ENCODE peak calls at places on chromosome 1, in ten cellular contexts. T is psoas muscle, L is upper lobe of right lung, I is kidney, X is PC-3, O is left ventricle myocardium inferior, H is A549, R is ascending aorta, B is sigmoid colon, A is A673. G is an unnamed sample.

GRCh38 chr1:162587761-162588260 is 26.3 kb downstream of the UAP1 start:
- DNase-seq in T (no peak), L (no peak), I (no peak), X (no peak), O (no peak), H (no peak), R (no peak), B (no peak), A (no peak), G (no peak)

GRCh38 chr1:198246331-198246730 is 89.5 kb downstream of the NEK7 start:
- DNase-seq in T (no peak), L (no peak), I (no peak), X (no peak), O (no peak), H (no peak), R (no peak), B (no peak), A (no peak), G (no peak)

GRCh38 chr1:89261926-89262540 is 10.6 kb downstream of the GBP5 start:
- DNase-seq in T (peak), L (no peak), I (no peak), X (no peak), O (peak), H (no peak), R (no peak), B (no peak), A (peak), G (no peak)

GRCh38 chr1:7611421-7612010 is 159.6 kb upstream of the VAMP3 start:
- DNase-seq in T (no peak), L (no peak), I (peak), X (no peak), O (no peak), H (no peak), R (no peak), B (peak), A (no peak), G (no peak)

GRCh38 chr1:196355206-196355786 is 252.9 kb downstream of the KCNT2 start:
- DNase-seq in T (no peak), L (no peak), I (no peak), X (peak), O (no peak), H (peak), R (no peak), B (no peak), A (peak), G (no peak)

GRCh38 chr1:45843474-45843905 is 40.1 kb downstream of the MAST2 start:
- DNase-seq in T (no peak), L (no peak), I (no peak), X (peak), O (no peak), H (no peak), R (no peak), B (no peak), A (peak), G (no peak)

GRCh38 chr1:168437821-168438220 is 106.0 kb downstream of the XCL2 start:
- DNase-seq in T (no peak), L (no peak), I (no peak), X (no peak), O (no peak), H (no peak), R (no peak), B (no peak), A (no peak), G (no peak)

GRCh38 chr1:83802450-83803152 is 196.3 kb downstream of the TTLL7 start:
- DNase-seq in T (no peak), L (no peak), I (no peak), X (no peak), O (no peak), H (no peak), R (no peak), B (no peak), A (no peak), G (no peak)

GRCh38 chr1:197921235-197922069 is 4.3 kb downstream of the LHX9 start:
- DNase-seq in T (no peak), L (no peak), I (no peak), X (no peak), O (no peak), H (no peak), R (no peak), B (no peak), A (no peak), G (no peak)

GRCh38 chr1:6030144-6030543 is 15.5 kb upstream of the KCNAB2 start:
- DNase-seq in T (no peak), L (no peak), I (no peak), X (no peak), O (no peak), H (no peak), R (no peak), B (no peak), A (no peak), G (no peak)

GRCh38 chr1:28535180-28535579 is 17.7 kb upstream of the TRNAU1AP start:
- DNase-seq in T (no peak), L (no peak), I (no peak), X (no peak), O (no peak), H (no peak), R (no peak), B (no peak), A (no peak), G (no peak)

GRCh38 chr1:177780096-177780700 is 189.7 kb downstream of the SEC16B start:
- DNase-seq in T (no peak), L (no peak), I (no peak), X (peak), O (no peak), H (peak), R (no peak), B (no peak), A (peak), G (no peak)

GRCh38 chr1:229378586-229379442 is 36.0 kb upstream of the CCSAP start:
- DNase-seq in T (no peak), L (no peak), I (no peak), X (no peak), O (no peak), H (no peak), R (no peak), B (no peak), A (peak), G (no peak)

GRCh38 chr1:225849905-225850304 is 32.3 kb downstream of the TMEM63A start:
- DNase-seq in T (peak), L (no peak), I (no peak), X (no peak), O (no peak), H (no peak), R (no peak), B (no peak), A (no peak), G (no peak)

GRCh38 chr1:109924316-109924715 is 13.7 kb downstream of the CSF1 start:
- DNase-seq in T (no peak), L (no peak), I (no peak), X (no peak), O (no peak), H (no peak), R (peak), B (no peak), A (no peak), G (no peak)

GRCh38 chr1:102732927-102733326 is 375.4 kb downstream of the COL11A1 start:
- DNase-seq in T (no peak), L (no peak), I (no peak), X (no peak), O (no peak), H (no peak), R (no peak), B (no peak), A (no peak), G (no peak)

GRCh38 chr1:245016700-245017099 is 138.1 kb upstream of the KIF26B start:
- DNase-seq in T (no peak), L (no peak), I (no peak), X (no peak), O (no peak), H (no peak), R (no peak), B (no peak), A (no peak), G (no peak)

GRCh38 chr1:147238053-147238902 is 4.2 kb upstream of the CHD1L start:
- DNase-seq in T (no peak), L (no peak), I (no peak), X (peak), O (no peak), H (peak), R (no peak), B (no peak), A (no peak), G (no peak)

GRCh38 chr1:24878775-24879742 is 51.0 kb downstream of the RUNX3 start:
- DNase-seq in T (no peak), L (peak), I (no peak), X (peak), O (no peak), H (no peak), R (peak), B (peak), A (no peak), G (peak)

GRCh38 chr1:180094705-180095280 is 59.9 kb upstream of the QSOX1 start:
- DNase-seq in T (no peak), L (no peak), I (no peak), X (no peak), O (no peak), H (no peak), R (no peak), B (no peak), A (no peak), G (no peak)

GRCh38 chr1:242081446-242081845 is 82.5 kb upstream of the MAP1LC3C start:
- DNase-seq in T (no peak), L (no peak), I (no peak), X (no peak), O (no peak), H (no peak), R (no peak), B (no peak), A (no peak), G (no peak)

GRCh38 chr1:211484738-211485479 is 7.1 kb downstream of the RD3 start:
- DNase-seq in T (no peak), L (no peak), I (no peak), X (no peak), O (no peak), H (no peak), R (peak), B (no peak), A (no peak), G (peak)

GRCh38 chr1:163820190-163820589 is 498.4 kb downstream of the NUF2 start:
- DNase-seq in T (no peak), L (no peak), I (no peak), X (no peak), O (no peak), H (no peak), R (no peak), B (no peak), A (peak), G (no peak)

GRCh38 chr1:92749024-92749634 is 35.8 kb downstream of the EVI5 start:
- DNase-seq in T (no peak), L (no peak), I (no peak), X (peak), O (no peak), H (peak), R (no peak), B (no peak), A (peak), G (no peak)

GRCh38 chr1:67700692-67701410 is 15.8 kb downstream of the GADD45A start:
- DNase-seq in T (no peak), L (no peak), I (no peak), X (peak), O (no peak), H (peak), R (no peak), B (no peak), A (no peak), G (no peak)

GRCh38 chr1:162873671-162874666 is 13.0 kb upstream of the CCDC190 start:
- DNase-seq in T (no peak), L (no peak), I (no peak), X (peak), O (no peak), H (no peak), R (no peak), B (no peak), A (no peak), G (no peak)

GRCh38 chr1:153465728-153466625 is 5.5 kb upstream of the S100A7 start:
- DNase-seq in T (peak), L (peak), I (peak), X (peak), O (peak), H (peak), R (peak), B (peak), A (peak), G (no peak)

GRCh38 chr1:70043806-70044205 is 161.6 kb downstream of the LRRC40 start:
- DNase-seq in T (no peak), L (no peak), I (no peak), X (peak), O (no peak), H (no peak), R (no peak), B (no peak), A (peak), G (no peak)

GRCh38 chr1:172394167-172394751 is 26.2 kb upstream of the C1orf105 start:
- DNase-seq in T (no peak), L (no peak), I (no peak), X (peak), O (no peak), H (no peak), R (no peak), B (peak), A (no peak), G (no peak)

GRCh38 chr1:20376880-20377494 is 86.3 kb downstream of the VWA5B1 start:
- DNase-seq in T (no peak), L (no peak), I (no peak), X (peak), O (peak), H (peak), R (no peak), B (peak), A (peak), G (no peak)

GRCh38 chr1:112957133-112957812 is 1.3 kb upstream of the SLC16A1 start:
- DNase-seq in T (no peak), L (no peak), I (no peak), X (peak), O (no peak), H (peak), R (no peak), B (peak), A (peak), G (no peak)

DNA sequence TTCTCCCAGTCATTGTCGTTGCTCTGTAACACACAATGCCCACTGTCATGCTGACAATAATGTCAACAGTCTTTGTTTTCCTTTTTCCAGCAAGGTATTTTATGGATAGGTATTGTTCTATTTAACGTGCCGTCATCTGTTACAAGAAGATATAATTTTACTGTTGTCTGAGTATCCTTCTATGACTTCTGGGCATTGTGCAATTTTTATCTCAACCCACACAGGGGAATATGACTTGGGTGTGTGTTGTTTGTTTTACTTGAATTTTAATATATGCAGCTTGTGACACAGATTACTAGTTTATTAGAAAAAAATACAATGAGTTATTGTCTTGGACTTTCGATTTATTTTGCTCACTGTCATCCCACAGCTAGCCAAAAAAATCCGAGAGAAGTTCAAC is 111.9 kb downstream of the CACHD1 start:
- DNase-seq in T (no peak), L (no peak), I (no peak), X (no peak), O (no peak), H (no peak), R (no peak), B (no peak), A (no peak), G (no peak)
- H3K27ac ChIP-seq in T (no peak), L (no peak), I (no peak), X (no peak), O (peak), H (no peak), R (no peak), B (no peak), A (no peak), G (no peak)

DNA sequence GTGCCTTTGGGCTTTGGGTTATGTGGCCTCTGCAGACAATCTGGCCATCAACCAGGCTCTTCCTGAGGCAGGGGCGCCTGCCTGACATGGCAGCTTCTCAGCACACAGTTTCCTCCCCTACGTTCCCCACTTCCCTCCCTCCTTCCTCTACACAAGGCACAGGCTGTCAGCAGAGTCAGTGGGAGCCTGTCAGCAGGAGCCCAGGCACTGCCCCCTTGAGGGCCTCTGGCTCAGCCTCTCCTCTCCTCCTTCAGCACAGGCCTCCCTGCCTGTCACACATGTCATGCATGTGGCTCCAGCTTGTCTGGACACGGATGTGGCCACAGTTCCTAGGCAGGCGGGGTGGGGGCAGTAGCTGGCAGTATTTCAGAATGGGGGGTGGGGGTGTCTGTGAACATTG is 52.2 kb upstream of the ARTN start:
- DNase-seq in T (no peak), L (no peak), I (no peak), X (no peak), O (no peak), H (no peak), R (peak), B (no peak), A (peak), G (no peak)
- TF ChIP-seq CTCF in T (no peak), L (no peak), I (no peak), X (no peak), O (no peak), H (no peak), R (no peak), B (no peak), A (peak), G (no peak)

GRCh38 chr1:155304558-155305063 is 3.4 kb upstream of the PKLR start:
- DNase-seq in T (no peak), L (no peak), I (no peak), X (no peak), O (no peak), H (no peak), R (no peak), B (no peak), A (no peak), G (no peak)
- H3K27ac ChIP-seq in T (no peak), L (no peak), I (no peak), X (no peak), O (no peak), H (no peak), R (no peak), B (no peak), A (no peak), G (no peak)

DNA sequence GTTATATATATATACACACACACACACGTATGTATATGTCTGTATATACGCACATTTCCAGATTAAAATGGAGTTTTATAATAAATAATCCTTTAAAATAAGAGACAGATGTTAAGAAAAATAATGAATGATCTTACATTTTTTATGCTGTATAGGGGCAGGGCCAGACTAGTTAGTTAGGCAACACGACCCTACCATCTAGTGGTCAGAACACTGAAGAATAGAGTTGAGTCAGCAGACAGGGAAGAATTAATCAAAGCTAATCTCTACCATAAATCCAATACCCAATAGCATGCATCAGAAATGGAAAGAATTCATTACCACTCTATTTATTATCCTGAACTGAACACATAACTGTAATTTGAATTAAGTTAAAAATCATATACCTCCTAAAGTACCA is 156.7 kb downstream of the BRINP3 start:
- DNase-seq in T (no peak), L (no peak), I (no peak), X (peak), O (no peak), H (no peak), R (no peak), B (no peak), A (peak), G (no peak)
- TF ChIP-seq CTCF in T (no peak), L (no peak), I (no peak), X (peak), O (no peak), H (peak), R (no peak), B (no peak), A (peak), G (no peak)

DNA sequence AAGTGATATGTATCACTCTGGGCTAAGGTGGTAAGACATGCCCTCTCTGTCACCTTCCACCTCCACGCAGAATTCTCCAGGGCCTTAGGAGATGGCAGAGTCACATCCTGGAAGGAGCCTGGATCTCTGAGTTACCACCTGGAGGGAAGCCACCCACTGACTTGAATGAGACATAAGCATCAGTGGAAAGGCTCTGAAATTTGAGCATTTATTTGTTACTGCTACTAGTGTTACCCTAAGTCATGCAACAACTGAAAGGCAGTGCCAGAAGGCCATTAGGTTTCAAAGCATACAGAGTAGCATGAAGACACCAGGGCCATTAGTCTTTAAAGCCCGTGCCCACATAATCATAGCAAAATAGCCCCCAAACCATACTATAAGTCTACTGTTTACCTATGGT is 230.3 kb upstream of the IRF2BP2 start:
- DNase-seq in T (no peak), L (no peak), I (no peak), X (no peak), O (no peak), H (no peak), R (no peak), B (no peak), A (no peak), G (no peak)
- H3K27ac ChIP-seq in T (no peak), L (no peak), I (no peak), X (no peak), O (no peak), H (peak), R (no peak), B (no peak), A (no peak), G (no peak)

GRCh38 chr1:33339413-33339812 is 18.5 kb upstream of the A3GALT2 start:
- DNase-seq in T (peak), L (no peak), I (no peak), X (no peak), O (no peak), H (no peak), R (no peak), B (peak), A (no peak), G (peak)
- TF ChIP-seq CTCF in T (peak), L (peak), I (no peak), X (no peak), O (peak), H (no peak), R (peak), B (no peak), A (no peak), G (no peak)

DNA sequence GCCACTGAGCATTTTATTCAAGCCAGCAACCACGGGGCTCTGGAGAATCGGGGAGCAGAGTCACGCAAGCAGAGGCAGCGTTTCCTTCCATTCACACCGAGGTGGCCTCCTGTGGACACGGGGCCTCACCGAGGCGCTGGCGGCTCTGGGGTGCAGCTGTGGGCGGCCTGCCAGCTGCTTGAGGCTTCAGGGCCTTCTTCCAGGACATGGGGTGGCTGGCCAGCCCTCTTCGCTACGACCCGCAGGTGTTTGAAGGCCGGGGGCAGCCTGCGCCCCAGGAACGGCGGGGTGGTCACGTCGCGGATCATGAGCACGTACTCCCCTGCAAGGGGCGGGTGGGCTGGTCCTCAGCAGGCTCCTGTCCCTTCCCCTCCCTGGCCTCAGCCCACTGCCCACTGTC is 70.1 kb downstream of the MORN1 start:
- DNase-seq in T (no peak), L (no peak), I (no peak), X (no peak), O (no peak), H (no peak), R (no peak), B (no peak), A (no peak), G (no peak)
- H3K27ac ChIP-seq in T (no peak), L (peak), I (peak), X (no peak), O (peak), H (no peak), R (peak), B (peak), A (no peak), G (peak)